ENCODE peak calls at places on chromosome 2, in six cellular contexts. G is endodermal cell, P is spleen, E is breast epithelium, B is right lobe of liver, X is tibial artery. Y is an unnamed sample. For H3K36me3 and H3K9me3, the result is how much of the 10 kb centered on the place peaks cover.

GRCh38 chr2:159155315-159155714 is 131.2 kb downstream of the WDSUB1 start:
- DNase-seq in G (peak), P (no peak), E (no peak), B (no peak), X (no peak), Y (no peak)

GRCh38 chr2:55519908-55520885 is 679 bp downstream of the CFAP36 start:
- DNase-seq in G (peak), P (no peak), E (no peak), B (peak), X (no peak), Y (no peak)

GRCh38 chr2:218289639-218290315 is 2.5 kb downstream of the TMBIM1 start:
- DNase-seq in G (no peak), P (no peak), E (no peak), B (no peak), X (peak), Y (no peak)

GRCh38 chr2:239940861-239941570 is 84.1 kb downstream of the NDUFA10 start:
- DNase-seq in G (peak), P (peak), E (peak), B (peak), X (peak), Y (no peak)

GRCh38 chr2:44553456-44553855 is 191.7 kb downstream of the CAMKMT start:
- DNase-seq in G (no peak), P (no peak), E (no peak), B (no peak), X (no peak), Y (no peak)

GRCh38 chr2:180573951-180574350 is 406.5 kb upstream of the UBE2E3 start:
- DNase-seq in G (no peak), P (no peak), E (no peak), B (no peak), X (no peak), Y (no peak)

GRCh38 chr2:205197468-205198129 is 484.7 kb upstream of the NRP2 start:
- DNase-seq in G (no peak), P (no peak), E (no peak), B (no peak), X (no peak), Y (no peak)

GRCh38 chr2:97724946-97725688 is 11.7 kb downstream of the ZAP70 start:
- DNase-seq in G (no peak), P (peak), E (no peak), B (no peak), X (no peak), Y (no peak)

GRCh38 chr2:73494031-73494430 is 108.4 kb downstream of the ALMS1 start:
- DNase-seq in G (peak), P (no peak), E (no peak), B (no peak), X (no peak), Y (no peak)

GRCh38 chr2:3634631-3635091 is 23.3 kb upstream of the ALLC start:
- DNase-seq in G (peak), P (peak), E (peak), B (no peak), X (peak), Y (peak)

GRCh38 chr2:60519259-60519863 is 34.1 kb downstream of the BCL11A start:
- DNase-seq in G (peak), P (no peak), E (no peak), B (no peak), X (no peak), Y (no peak)

GRCh38 chr2:84861539-84861938 is 19.3 kb downstream of the TRABD2A start:
- DNase-seq in G (peak), P (no peak), E (no peak), B (no peak), X (no peak), Y (no peak)

GRCh38 chr2:112156152-112156986 is 18.2 kb downstream of the FBLN7 start:
- DNase-seq in G (no peak), P (no peak), E (no peak), B (no peak), X (peak), Y (no peak)

GRCh38 chr2:75853441-75853840 is 142.7 kb upstream of the GCFC2 start:
- DNase-seq in G (no peak), P (no peak), E (no peak), B (no peak), X (no peak), Y (no peak)

GRCh38 chr2:17752281-17752680 is 1.3 kb downstream of the SMC6 start:
- DNase-seq in G (no peak), P (no peak), E (no peak), B (no peak), X (no peak), Y (no peak)

GRCh38 chr2:224925066-224925821 is 117.0 kb downstream of the DOCK10 start:
- DNase-seq in G (no peak), P (no peak), E (no peak), B (no peak), X (no peak), Y (no peak)

GRCh38 chr2:200156140-200156858 is 150.2 kb upstream of the SPATS2L start:
- DNase-seq in G (no peak), P (no peak), E (no peak), B (peak), X (no peak), Y (peak)

GRCh38 chr2:38835015-38835601 is 40.6 kb downstream of the DHX57 start:
- DNase-seq in G (no peak), P (no peak), E (no peak), B (no peak), X (no peak), Y (no peak)

GRCh38 chr2:15636972-15637785 is 45.5 kb downstream of the DDX1 start:
- DNase-seq in G (peak), P (no peak), E (no peak), B (no peak), X (peak), Y (peak)

GRCh38 chr2:46365913-46366674 is 68.9 kb downstream of the EPAS1 start:
- DNase-seq in G (no peak), P (no peak), E (no peak), B (no peak), X (no peak), Y (no peak)

GRCh38 chr2:20190862-20191713 is 33.8 kb downstream of the SDC1 start:
- DNase-seq in G (peak), P (no peak), E (no peak), B (no peak), X (no peak), Y (no peak)

GRCh38 chr2:202185816-202186221 is 52.6 kb downstream of the SUMO1 start:
- DNase-seq in G (no peak), P (no peak), E (no peak), B (peak), X (no peak), Y (no peak)

GRCh38 chr2:54499666-54500065 is 43.5 kb downstream of the SPTBN1 start:
- DNase-seq in G (no peak), P (no peak), E (no peak), B (no peak), X (no peak), Y (peak)

GRCh38 chr2:184137955-184138354 is 460.4 kb upstream of the ZNF804A start:
- DNase-seq in G (no peak), P (no peak), E (no peak), B (no peak), X (no peak), Y (no peak)

GRCh38 chr2:85589166-85589565 is 4.9 kb downstream of the VAMP5 start:
- DNase-seq in G (no peak), P (no peak), E (no peak), B (no peak), X (no peak), Y (no peak)

GRCh38 chr2:43059183-43059897 is 167.1 kb downstream of the ZFP36L2 start:
- DNase-seq in G (no peak), P (peak), E (no peak), B (peak), X (peak), Y (peak)

GRCh38 chr2:241999184-241999583 is 129.7 kb downstream of the RTP5 start:
- DNase-seq in G (no peak), P (peak), E (no peak), B (peak), X (peak), Y (no peak)

DNA sequence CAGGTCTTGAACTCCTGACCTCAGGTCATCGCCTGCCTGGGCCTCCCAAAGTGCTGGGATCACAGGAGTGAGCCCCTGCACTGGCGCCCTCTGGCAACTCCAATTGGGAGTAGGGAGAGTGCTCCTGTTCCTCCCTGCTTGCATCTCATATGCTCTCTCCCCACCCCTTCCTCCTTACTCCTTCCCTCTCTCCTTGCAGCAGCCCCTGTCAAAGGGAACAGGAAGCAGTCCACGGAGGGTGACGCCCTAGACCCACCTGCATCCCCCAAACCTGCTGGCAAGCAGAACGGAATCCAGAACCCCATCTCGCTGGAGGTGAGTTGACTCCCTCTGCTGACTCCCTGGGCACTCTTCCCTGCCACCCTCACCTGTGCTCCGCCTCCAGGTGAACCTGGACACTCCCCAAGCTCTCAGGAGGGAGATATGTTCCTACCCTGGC is 10.7 kb downstream of the ARID5A start:
- DNase-seq in G (peak), P (peak), E (no peak), B (no peak), X (peak), Y (no peak)
- H3K36me3 ChIP-seq in G (under half), P (half or more), E (under half), B (under half), X (half or more), Y (half or more)

DNA sequence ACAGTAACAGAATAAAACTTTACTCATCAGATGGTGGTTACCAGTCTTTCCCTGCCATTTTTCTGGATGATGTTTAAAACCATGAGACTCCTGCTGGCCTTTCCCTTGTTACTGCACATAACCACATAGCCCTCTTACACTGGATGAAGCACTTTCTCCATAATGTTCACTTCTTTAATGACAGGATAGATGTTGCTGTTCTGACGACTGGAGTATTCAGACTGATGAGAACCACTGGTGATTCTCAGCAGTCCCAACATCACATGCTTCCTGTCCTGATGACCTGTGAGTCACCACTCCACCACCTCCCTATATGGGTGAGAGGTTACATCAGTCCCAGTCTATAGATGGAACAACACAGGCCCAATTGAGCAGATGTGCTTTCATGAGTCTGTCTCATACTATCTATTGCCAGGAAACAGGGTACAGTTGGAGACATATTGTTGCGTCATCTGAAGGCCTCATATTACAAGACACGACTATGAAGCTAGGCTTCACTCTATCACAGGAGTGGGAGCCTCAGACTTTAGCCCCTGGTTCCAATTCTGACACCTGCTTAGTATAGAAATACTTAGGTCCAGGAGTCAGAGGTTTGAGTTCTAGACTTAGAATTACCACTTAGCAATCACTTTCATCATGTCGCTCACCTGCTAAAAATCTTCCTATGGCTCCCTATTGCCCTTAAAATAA is 145.7 kb upstream of the KLF7 start:
- DNase-seq in G (no peak), P (no peak), E (no peak), B (no peak), X (peak), Y (peak)
- TF ChIP-seq CTCF in G (peak), P (peak), E (no peak), B (no peak), X (no peak), Y (no peak)

GRCh38 chr2:228474466-228474865 is 293.0 kb upstream of the SPHKAP start:
- DNase-seq in G (no peak), P (no peak), E (no peak), B (no peak), X (no peak), Y (no peak)

GRCh38 chr2:228466851-228467250 is 285.4 kb upstream of the SPHKAP start:
- DNase-seq in G (no peak), P (no peak), E (no peak), B (no peak), X (no peak), Y (no peak)

GRCh38 chr2:228469721-228470120 is 288.2 kb upstream of the SPHKAP start:
- DNase-seq in G (no peak), P (no peak), E (no peak), B (no peak), X (no peak), Y (no peak)
- H3K9me3 ChIP-seq in G (under half), P (under half), E (under half), B (under half), X (under half), Y (under half)

DNA sequence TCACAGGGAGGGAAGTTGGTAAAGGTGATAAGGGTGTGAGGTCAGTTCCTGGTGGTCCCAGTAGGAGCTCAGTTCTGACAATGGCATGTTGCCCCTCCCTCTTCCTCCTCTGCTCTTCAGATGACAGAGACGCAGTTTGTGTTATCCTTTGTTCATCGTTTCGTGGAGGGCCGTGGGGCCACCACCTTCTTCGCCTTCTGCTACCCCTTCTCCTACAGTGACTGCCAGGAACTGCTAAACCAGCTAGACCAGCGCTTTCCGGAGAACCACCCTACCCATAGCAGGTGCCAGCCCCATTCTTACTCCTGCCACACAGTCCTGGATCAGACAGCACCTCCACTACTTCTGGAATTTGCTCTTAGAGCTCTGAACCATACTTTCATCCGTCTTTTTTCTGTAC is 2.3 kb downstream of the AGBL5 start:
- DNase-seq in G (no peak), P (peak), E (no peak), B (no peak), X (no peak), Y (no peak)
- H3K36me3 ChIP-seq in G (under half), P (under half), E (under half), B (under half), X (half or more), Y (half or more)

GRCh38 chr2:28955492-28955891 is 25.6 kb upstream of the TOGARAM2 start:
- DNase-seq in G (peak), P (no peak), E (no peak), B (no peak), X (no peak), Y (no peak)

GRCh38 chr2:28956415-28956826 is 24.7 kb upstream of the TOGARAM2 start:
- DNase-seq in G (peak), P (no peak), E (no peak), B (no peak), X (no peak), Y (no peak)

GRCh38 chr2:28960401-28960800 is 20.7 kb upstream of the TOGARAM2 start:
- DNase-seq in G (no peak), P (no peak), E (no peak), B (no peak), X (no peak), Y (no peak)

GRCh38 chr2:28956890-28957289 is 24.2 kb upstream of the TOGARAM2 start:
- DNase-seq in G (peak), P (no peak), E (no peak), B (no peak), X (no peak), Y (no peak)

DNA sequence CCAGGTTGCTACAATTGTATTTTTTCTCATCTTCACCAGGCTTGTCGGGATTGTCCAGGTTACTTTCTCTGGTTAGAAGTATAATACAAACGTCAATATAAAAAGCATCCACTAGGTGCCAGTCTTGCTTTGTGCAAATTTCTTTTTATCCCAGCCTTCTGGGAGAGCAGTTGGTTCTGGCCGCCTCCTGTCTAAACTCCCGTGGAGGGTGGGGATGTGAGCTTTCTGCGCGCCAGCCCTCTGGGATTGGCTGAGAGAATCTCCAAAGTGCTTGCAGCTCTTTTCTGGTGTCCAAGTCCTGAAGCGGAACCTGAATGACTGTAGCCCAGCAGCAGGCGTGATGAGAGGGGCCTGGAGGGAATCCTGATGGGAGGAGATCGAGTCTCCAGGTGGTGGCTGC is 22.4 kb upstream of the TOGARAM2 start:
- DNase-seq in G (peak), P (no peak), E (no peak), B (no peak), X (no peak), Y (peak)
- TF ChIP-seq CTCF in G (peak), P (peak), E (peak), B (peak), X (peak), Y (peak)

GRCh38 chr2:220955776-220956175 is 616.3 kb downstream of the EPHA4 start:
- DNase-seq in G (no peak), P (no peak), E (no peak), B (no peak), X (no peak), Y (no peak)
- H3K9me3 ChIP-seq in G (under half), P (under half), E (under half), B (under half), X (under half), Y (under half)

GRCh38 chr2:228725031-228725430 is 543.5 kb upstream of the SPHKAP start:
- DNase-seq in G (no peak), P (no peak), E (no peak), B (no peak), X (no peak), Y (no peak)

GRCh38 chr2:228722311-228722710 is 540.8 kb upstream of the SPHKAP start:
- DNase-seq in G (no peak), P (no peak), E (no peak), B (no peak), X (no peak), Y (no peak)

GRCh38 chr2:228723599-228723998 is 542.1 kb upstream of the SPHKAP start:
- DNase-seq in G (no peak), P (no peak), E (no peak), B (no peak), X (no peak), Y (no peak)

GRCh38 chr2:228720895-228721294 is 539.4 kb upstream of the SPHKAP start:
- DNase-seq in G (no peak), P (no peak), E (no peak), B (no peak), X (no peak), Y (no peak)
- H3K36me3 ChIP-seq in G (under half), P (under half), E (under half), B (under half), X (under half), Y (under half)

GRCh38 chr2:140863713-140864112 is 1267.1 kb downstream of the LRP1B start:
- DNase-seq in G (no peak), P (no peak), E (no peak), B (no peak), X (no peak), Y (no peak)
- TF ChIP-seq CTCF in G (peak), P (peak), E (peak), B (peak), X (peak), Y (peak)

DNA sequence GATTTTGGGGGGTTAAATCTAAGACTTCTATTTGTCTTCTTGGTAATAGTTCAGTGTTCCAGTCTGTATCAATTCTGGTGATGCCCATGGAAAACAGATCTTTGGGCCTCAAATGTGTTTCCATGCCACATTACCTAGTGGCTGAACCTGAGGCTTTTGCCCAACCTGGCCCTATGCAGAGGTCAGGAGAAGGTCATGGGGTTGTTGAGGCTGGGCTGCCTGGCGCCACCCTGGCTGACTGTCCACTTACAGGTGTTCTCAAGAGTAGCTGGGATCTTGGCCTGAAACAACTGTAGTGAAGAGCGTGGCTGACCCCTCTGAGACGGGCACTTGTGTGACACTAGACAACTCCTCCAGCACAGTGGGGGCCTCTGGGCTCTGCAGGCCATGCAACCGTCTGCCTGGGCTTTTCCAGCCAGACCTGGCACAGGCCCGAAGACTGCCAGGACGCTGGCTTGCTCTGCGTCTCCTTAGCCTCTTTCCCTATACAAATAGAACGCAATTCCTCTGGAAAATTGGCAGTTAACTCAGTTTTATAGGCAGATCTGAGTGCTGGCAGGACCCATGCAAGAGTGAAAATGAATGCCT is 127.8 kb downstream of the TRIM43 start:
- DNase-seq in G (no peak), P (no peak), E (no peak), B (no peak), X (no peak), Y (no peak)
- H3K9me3 ChIP-seq in G (under half), P (under half), E (under half), B (under half), X (under half), Y (under half)

Y was measured in heart left ventricle.